ENCODE peak calls at places on chromosomes 2 and 18, in five cellular contexts. Z is breast epithelium, R is prostate gland, T is spleen, X is heart left ventricle. H is an unnamed sample.

GRCh38 chr2:234071664-234072063 is 21.2 kb downstream of the SPP2 start:
- DNase-seq in Z (no peak), R (no peak), X (no peak), T (no peak), H (no peak)

GRCh38 chr18:6022840-6023239 is 127.5 kb upstream of the TMEM200C start:
- DNase-seq in T (no peak), Z (no peak), R (no peak), X (no peak), H (no peak)

GRCh38 chr2:220090050-220090449 is 462.6 kb downstream of the SLC4A3 start:
- DNase-seq in X (no peak), R (peak), T (no peak), Z (no peak), H (no peak)

GRCh38 chr2:190506666-190507065 is 27.9 kb downstream of the NEMP2 start:
- DNase-seq in Z (no peak), R (no peak), X (no peak), T (no peak), H (no peak)

GRCh38 chr18:63137999-63138448 is 181.5 kb downstream of the BCL2 start:
- DNase-seq in T (peak), X (peak), Z (no peak), R (no peak), H (no peak)

GRCh38 chr18:23181547-23181946 is 46.3 kb downstream of the CABLES1 start:
- DNase-seq in X (no peak), R (no peak), Z (no peak), T (peak), H (no peak)

GRCh38 chr2:157874278-157874825 is 1.8 kb downstream of the ACVR1 start:
- DNase-seq in X (peak), T (peak), Z (peak), R (no peak), H (no peak)

GRCh38 chr18:70422061-70422965 is 133.5 kb downstream of the SOCS6 start:
- DNase-seq in R (peak), Z (peak), X (peak), T (no peak), H (peak)

GRCh38 chr2:57893347-57893746 is 153.3 kb upstream of the VRK2 start:
- DNase-seq in T (no peak), R (no peak), X (no peak), Z (no peak), H (no peak)

GRCh38 chr18:58572680-58573079 is 56.2 kb downstream of the ALPK2 start:
- DNase-seq in T (no peak), Z (no peak), R (no peak), X (no peak), H (no peak)

GRCh38 chr18:3511980-3512379 is 62.0 kb downstream of the TGIF1 start:
- DNase-seq in Z (no peak), R (no peak), T (no peak), X (no peak), H (no peak)

DNA sequence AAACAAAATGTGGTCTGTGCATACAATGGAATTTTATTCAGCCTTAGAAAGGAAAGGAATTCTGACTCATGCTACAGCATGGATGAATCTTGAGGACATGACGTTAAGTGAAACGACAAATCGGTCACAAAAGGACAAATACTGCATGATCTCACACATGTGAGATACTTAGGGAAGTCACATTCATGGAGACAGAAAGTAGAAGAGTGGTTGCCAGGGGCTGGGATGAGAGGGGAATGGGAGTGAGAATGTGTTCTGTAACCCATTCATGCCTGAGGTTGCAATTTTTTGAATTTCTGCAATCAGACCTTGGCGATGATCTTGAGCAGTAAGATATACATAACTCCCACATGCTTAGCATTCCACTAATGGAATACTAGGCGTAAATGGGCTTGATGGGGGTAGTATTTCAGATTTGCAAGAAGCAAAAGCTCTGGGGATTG is 22.0 kb downstream of the FHL2 start:
- DNase-seq in X (peak), T (no peak), R (no peak), Z (no peak), H (peak)
- TF ChIP-seq POLR2A in X (no peak), T (no peak), R (no peak), Z (no peak), H (no peak)

GRCh38 chr2:160351978-160352377 is 141.6 kb downstream of the RBMS1 start:
- DNase-seq in Z (no peak), T (no peak), X (no peak), R (no peak), H (no peak)

GRCh38 chr2:160352492-160352891 is 141.1 kb downstream of the RBMS1 start:
- DNase-seq in X (no peak), T (no peak), Z (no peak), R (peak), H (no peak)

GRCh38 chr2:160354677-160355076 is 138.9 kb downstream of the RBMS1 start:
- DNase-seq in Z (no peak), X (no peak), R (no peak), T (no peak), H (no peak)

GRCh38 chr2:160353813-160354212 is 139.8 kb downstream of the RBMS1 start:
- DNase-seq in T (no peak), X (no peak), Z (no peak), R (no peak), H (no peak)

DNA sequence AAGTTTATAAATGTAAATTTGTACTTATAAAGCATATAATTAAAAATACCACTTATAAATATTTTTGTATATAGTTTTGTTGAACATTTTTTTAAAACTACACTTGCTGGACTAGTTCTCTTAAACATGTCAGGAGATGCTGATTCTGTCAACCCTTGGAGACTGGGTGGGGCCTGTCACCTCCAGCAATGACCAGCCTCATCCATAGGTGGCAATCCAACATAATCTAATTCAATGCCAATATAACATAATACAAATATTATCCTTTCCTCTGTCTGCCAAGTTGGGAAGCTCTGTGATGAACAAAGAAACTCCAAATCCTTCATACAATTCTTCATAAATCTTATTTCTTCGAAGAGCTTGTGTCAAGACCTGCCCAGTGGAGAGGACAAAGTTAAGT is 140.4 kb downstream of the RBMS1 start:
- DNase-seq in T (no peak), X (no peak), Z (no peak), R (no peak), H (no peak)
- TF ChIP-seq CTCF in T (peak), X (peak), Z (no peak), R (no peak), H (no peak)

GRCh38 chr2:142723236-142723635 is 154.2 kb upstream of the KYNU start:
- DNase-seq in Z (no peak), X (no peak), R (no peak), T (no peak), H (no peak)

GRCh38 chr2:142722569-142722968 is 154.9 kb upstream of the KYNU start:
- DNase-seq in Z (no peak), R (no peak), X (no peak), T (no peak), H (no peak)

GRCh38 chr2:142718731-142719130 is 158.7 kb upstream of the KYNU start:
- DNase-seq in R (no peak), X (no peak), T (no peak), Z (no peak), H (no peak)

GRCh38 chr2:142722086-142722485 is 155.4 kb upstream of the KYNU start:
- DNase-seq in T (no peak), Z (no peak), X (no peak), R (no peak), H (no peak)

DNA sequence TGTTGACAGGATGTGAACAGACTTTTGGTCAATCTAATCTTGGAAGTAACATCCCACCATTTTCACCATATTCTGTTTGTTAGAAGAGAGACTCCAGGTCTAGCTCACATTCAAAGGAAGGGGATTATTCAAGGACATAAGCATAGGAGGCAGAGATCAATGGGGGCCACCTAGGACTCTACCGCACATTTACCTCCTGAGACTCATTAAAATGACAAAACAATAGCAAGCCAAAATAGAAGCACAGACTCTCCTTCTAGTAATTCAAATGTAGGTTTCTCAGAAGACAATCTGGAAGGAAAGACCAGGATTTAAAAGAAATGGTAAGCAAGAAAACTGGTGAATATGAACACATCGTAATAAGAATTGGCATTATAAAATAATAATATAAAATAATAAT is 156.4 kb upstream of the KYNU start:
- DNase-seq in Z (no peak), X (no peak), T (no peak), R (no peak), H (no peak)
- TF ChIP-seq POLR2A in Z (no peak), X (no peak), T (no peak), R (no peak), H (no peak)

GRCh38 chr2:127068351-127068741 is 38.6 kb downstream of the BIN1 start:
- DNase-seq in X (no peak), T (no peak), R (no peak), Z (no peak), H (no peak)
- TF ChIP-seq CTCF in X (no peak), T (no peak), R (no peak), Z (no peak), H (no peak)

GRCh38 chr2:8822218-8822617 is 15.2 kb downstream of the KIDINS220 start:
- DNase-seq in Z (no peak), T (no peak), R (no peak), X (no peak), H (no peak)
- TF ChIP-seq POLR2A in Z (no peak), T (no peak), R (no peak), X (no peak), H (no peak)

DNA sequence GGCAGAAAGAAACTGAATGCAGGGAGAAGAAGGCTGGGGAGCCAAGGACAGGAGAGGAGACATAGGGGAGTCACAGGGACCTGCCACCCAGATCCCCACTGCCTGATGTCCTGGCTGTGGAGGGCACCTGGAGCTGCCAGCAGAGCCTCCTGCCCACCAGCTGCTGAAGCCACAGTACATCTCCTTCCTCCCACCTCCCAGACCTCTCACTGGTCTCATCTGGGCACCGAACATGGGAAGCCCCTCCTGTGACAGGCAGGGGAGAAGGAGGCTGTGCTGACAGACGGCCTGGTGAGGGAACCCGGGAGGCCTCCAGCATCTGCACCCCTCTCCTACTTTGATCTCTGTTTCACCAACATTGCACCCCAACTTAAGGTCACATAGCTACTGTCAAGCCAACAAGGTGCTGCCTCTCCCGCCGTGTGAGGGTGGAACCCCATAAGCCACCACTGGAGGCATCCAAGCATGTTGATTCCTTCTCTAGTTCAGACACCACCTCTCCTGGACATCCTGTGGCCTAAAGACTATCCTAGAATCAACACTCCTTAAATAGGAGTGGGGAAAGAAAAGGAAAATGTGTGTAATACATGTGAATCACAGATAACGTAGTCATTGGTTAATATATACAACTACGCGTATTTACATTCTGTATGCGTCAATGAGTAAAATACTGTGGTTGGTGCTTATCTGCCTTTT is 3.6 kb upstream of the RNPEPL1 start:
- DNase-seq in X (no peak), T (peak), R (no peak), Z (peak), H (peak)
- TF ChIP-seq CTCF in X (no peak), T (no peak), R (no peak), Z (no peak), H (no peak)

H was measured in lower leg skin.